ENCODE peak calls at places on chromosomes 6 and 20, in ten cellular contexts. One of them, this sample, is unnamed.

GRCh38 chr6:39812853-39813533 is 20.8 kb downstream of the DAAM2 start:
- DNase-seq in neural crest cell: no peak
- DNase-seq in activated naive CD8-positive, alpha-beta T cell treated with anti-CD3 and anti-CD28 coated beads, Interleukin-2, amount 50 U/mL, for 24 hours: no peak
- DNase-seq in NCI-H2081 treated with DMSO at 0.1 percent for 48 hours: no peak
- DNase-seq in upper lobe of right lung: no peak
- DNase-seq in M059J: peak
- DNase-seq in NAMALWA: peak
- DNase-seq in cardiac fibroblast: peak
- DNase-seq in choroid plexus epithelial cell: peak
- DNase-seq in glutamatergic neuron: no peak
- DNase-seq in this sample: no peak

GRCh38 chr6:43770417-43771209 is 602 bp downstream of the VEGFA start:
- DNase-seq in M059J: peak
- DNase-seq in neural crest cell: peak
- DNase-seq in glutamatergic neuron: peak
- DNase-seq in cardiac fibroblast: peak
- DNase-seq in activated naive CD8-positive, alpha-beta T cell treated with anti-CD3 and anti-CD28 coated beads, Interleukin-2, amount 50 U/mL, for 24 hours: peak
- DNase-seq in NAMALWA: peak
- DNase-seq in NCI-H2081 treated with DMSO at 0.1 percent for 48 hours: no peak
- DNase-seq in upper lobe of right lung: peak
- DNase-seq in choroid plexus epithelial cell: peak
- DNase-seq in this sample: peak

GRCh38 chr20:47464380-47465101 is 37.1 kb upstream of the NCOA3 start:
- DNase-seq in neural crest cell: no peak
- DNase-seq in upper lobe of right lung: no peak
- DNase-seq in activated naive CD8-positive, alpha-beta T cell treated with anti-CD3 and anti-CD28 coated beads, Interleukin-2, amount 50 U/mL, for 24 hours: no peak
- DNase-seq in glutamatergic neuron: peak
- DNase-seq in NAMALWA: no peak
- DNase-seq in M059J: peak
- DNase-seq in cardiac fibroblast: peak
- DNase-seq in choroid plexus epithelial cell: peak
- DNase-seq in NCI-H2081 treated with DMSO at 0.1 percent for 48 hours: no peak
- DNase-seq in this sample: peak

GRCh38 chr6:115932481-115932880 is 128.2 kb downstream of the FRK start:
- DNase-seq in M059J: peak
- DNase-seq in NCI-H2081 treated with DMSO at 0.1 percent for 48 hours: peak
- DNase-seq in glutamatergic neuron: no peak
- DNase-seq in choroid plexus epithelial cell: peak
- DNase-seq in upper lobe of right lung: no peak
- DNase-seq in neural crest cell: no peak
- DNase-seq in cardiac fibroblast: peak
- DNase-seq in activated naive CD8-positive, alpha-beta T cell treated with anti-CD3 and anti-CD28 coated beads, Interleukin-2, amount 50 U/mL, for 24 hours: no peak
- DNase-seq in NAMALWA: no peak
- DNase-seq in this sample: no peak

GRCh38 chr6:168088161-168089106 is 9.4 kb upstream of the FRMD1 start:
- DNase-seq in cardiac fibroblast: no peak
- DNase-seq in glutamatergic neuron: peak
- DNase-seq in choroid plexus epithelial cell: peak
- DNase-seq in upper lobe of right lung: no peak
- DNase-seq in NCI-H2081 treated with DMSO at 0.1 percent for 48 hours: no peak
- DNase-seq in activated naive CD8-positive, alpha-beta T cell treated with anti-CD3 and anti-CD28 coated beads, Interleukin-2, amount 50 U/mL, for 24 hours: no peak
- DNase-seq in M059J: peak
- DNase-seq in NAMALWA: no peak
- DNase-seq in neural crest cell: peak
- DNase-seq in this sample: no peak

GRCh38 chr6:75233097-75233615 is 10.4 kb downstream of the COX7A2 start:
- DNase-seq in activated naive CD8-positive, alpha-beta T cell treated with anti-CD3 and anti-CD28 coated beads, Interleukin-2, amount 50 U/mL, for 24 hours: no peak
- DNase-seq in NCI-H2081 treated with DMSO at 0.1 percent for 48 hours: no peak
- DNase-seq in M059J: no peak
- DNase-seq in choroid plexus epithelial cell: no peak
- DNase-seq in upper lobe of right lung: no peak
- DNase-seq in glutamatergic neuron: no peak
- DNase-seq in NAMALWA: no peak
- DNase-seq in neural crest cell: no peak
- DNase-seq in cardiac fibroblast: no peak
- DNase-seq in this sample: no peak

GRCh38 chr6:24926192-24926591 is 9.6 kb downstream of the RIPOR2 start:
- DNase-seq in activated naive CD8-positive, alpha-beta T cell treated with anti-CD3 and anti-CD28 coated beads, Interleukin-2, amount 50 U/mL, for 24 hours: no peak
- DNase-seq in NAMALWA: no peak
- DNase-seq in NCI-H2081 treated with DMSO at 0.1 percent for 48 hours: no peak
- DNase-seq in upper lobe of right lung: no peak
- DNase-seq in glutamatergic neuron: no peak
- DNase-seq in cardiac fibroblast: no peak
- DNase-seq in choroid plexus epithelial cell: no peak
- DNase-seq in neural crest cell: no peak
- DNase-seq in M059J: no peak
- DNase-seq in this sample: no peak

GRCh38 chr6:3848380-3848779 is 793 bp upstream of the FAM50B start:
- DNase-seq in NCI-H2081 treated with DMSO at 0.1 percent for 48 hours: no peak
- DNase-seq in activated naive CD8-positive, alpha-beta T cell treated with anti-CD3 and anti-CD28 coated beads, Interleukin-2, amount 50 U/mL, for 24 hours: no peak
- DNase-seq in M059J: no peak
- DNase-seq in NAMALWA: no peak
- DNase-seq in glutamatergic neuron: no peak
- DNase-seq in neural crest cell: no peak
- DNase-seq in cardiac fibroblast: peak
- DNase-seq in upper lobe of right lung: no peak
- DNase-seq in choroid plexus epithelial cell: peak
- DNase-seq in this sample: no peak

GRCh38 chr6:1381397-1382330 is 7.7 kb upstream of the FOXF2 start:
- DNase-seq in choroid plexus epithelial cell: no peak
- DNase-seq in activated naive CD8-positive, alpha-beta T cell treated with anti-CD3 and anti-CD28 coated beads, Interleukin-2, amount 50 U/mL, for 24 hours: peak
- DNase-seq in glutamatergic neuron: peak
- DNase-seq in M059J: peak
- DNase-seq in upper lobe of right lung: peak
- DNase-seq in NCI-H2081 treated with DMSO at 0.1 percent for 48 hours: no peak
- DNase-seq in neural crest cell: peak
- DNase-seq in cardiac fibroblast: no peak
- DNase-seq in NAMALWA: peak
- DNase-seq in this sample: peak

GRCh38 chr6:157268835-157269234 is 54.5 kb downstream of the TMEM242 start:
- DNase-seq in glutamatergic neuron: no peak
- DNase-seq in NAMALWA: no peak
- DNase-seq in choroid plexus epithelial cell: peak
- DNase-seq in NCI-H2081 treated with DMSO at 0.1 percent for 48 hours: no peak
- DNase-seq in activated naive CD8-positive, alpha-beta T cell treated with anti-CD3 and anti-CD28 coated beads, Interleukin-2, amount 50 U/mL, for 24 hours: no peak
- DNase-seq in upper lobe of right lung: no peak
- DNase-seq in neural crest cell: no peak
- DNase-seq in cardiac fibroblast: no peak
- DNase-seq in M059J: no peak
- DNase-seq in this sample: no peak

GRCh38 chr6:72022830-72023229 is 136.5 kb downstream of the RIMS1 start:
- DNase-seq in M059J: no peak
- DNase-seq in NAMALWA: no peak
- DNase-seq in neural crest cell: no peak
- DNase-seq in glutamatergic neuron: no peak
- DNase-seq in cardiac fibroblast: no peak
- DNase-seq in upper lobe of right lung: no peak
- DNase-seq in activated naive CD8-positive, alpha-beta T cell treated with anti-CD3 and anti-CD28 coated beads, Interleukin-2, amount 50 U/mL, for 24 hours: no peak
- DNase-seq in choroid plexus epithelial cell: no peak
- DNase-seq in NCI-H2081 treated with DMSO at 0.1 percent for 48 hours: no peak
- DNase-seq in this sample: no peak

GRCh38 chr20:51579137-51579536 is 36.6 kb upstream of the NFATC2 start:
- DNase-seq in choroid plexus epithelial cell: peak
- DNase-seq in neural crest cell: no peak
- DNase-seq in activated naive CD8-positive, alpha-beta T cell treated with anti-CD3 and anti-CD28 coated beads, Interleukin-2, amount 50 U/mL, for 24 hours: no peak
- DNase-seq in NCI-H2081 treated with DMSO at 0.1 percent for 48 hours: no peak
- DNase-seq in cardiac fibroblast: peak
- DNase-seq in NAMALWA: no peak
- DNase-seq in glutamatergic neuron: no peak
- DNase-seq in M059J: peak
- DNase-seq in upper lobe of right lung: no peak
- DNase-seq in this sample: no peak

GRCh38 chr20:39294137-39294725 is 332.1 kb downstream of the DHX35 start:
- DNase-seq in NCI-H2081 treated with DMSO at 0.1 percent for 48 hours: no peak
- DNase-seq in choroid plexus epithelial cell: no peak
- DNase-seq in upper lobe of right lung: no peak
- DNase-seq in NAMALWA: no peak
- DNase-seq in cardiac fibroblast: no peak
- DNase-seq in glutamatergic neuron: no peak
- DNase-seq in activated naive CD8-positive, alpha-beta T cell treated with anti-CD3 and anti-CD28 coated beads, Interleukin-2, amount 50 U/mL, for 24 hours: no peak
- DNase-seq in neural crest cell: no peak
- DNase-seq in M059J: no peak
- DNase-seq in this sample: no peak

GRCh38 chr6:117627533-117627932 is 25.2 kb upstream of the GOPC start:
- DNase-seq in NCI-H2081 treated with DMSO at 0.1 percent for 48 hours: no peak
- DNase-seq in M059J: no peak
- DNase-seq in cardiac fibroblast: no peak
- DNase-seq in glutamatergic neuron: no peak
- DNase-seq in neural crest cell: no peak
- DNase-seq in choroid plexus epithelial cell: no peak
- DNase-seq in activated naive CD8-positive, alpha-beta T cell treated with anti-CD3 and anti-CD28 coated beads, Interleukin-2, amount 50 U/mL, for 24 hours: no peak
- DNase-seq in NAMALWA: no peak
- DNase-seq in upper lobe of right lung: no peak
- DNase-seq in this sample: no peak

GRCh38 chr6:12844284-12845223 is 128.0 kb downstream of the PHACTR1 start:
- DNase-seq in NAMALWA: peak
- DNase-seq in NCI-H2081 treated with DMSO at 0.1 percent for 48 hours: no peak
- DNase-seq in glutamatergic neuron: no peak
- DNase-seq in M059J: peak
- DNase-seq in choroid plexus epithelial cell: peak
- DNase-seq in neural crest cell: no peak
- DNase-seq in upper lobe of right lung: no peak
- DNase-seq in activated naive CD8-positive, alpha-beta T cell treated with anti-CD3 and anti-CD28 coated beads, Interleukin-2, amount 50 U/mL, for 24 hours: no peak
- DNase-seq in cardiac fibroblast: peak
- DNase-seq in this sample: peak

GRCh38 chr20:22791877-22792525 is 207.6 kb upstream of the FOXA2 start:
- DNase-seq in cardiac fibroblast: peak
- DNase-seq in neural crest cell: no peak
- DNase-seq in choroid plexus epithelial cell: peak
- DNase-seq in upper lobe of right lung: no peak
- DNase-seq in glutamatergic neuron: no peak
- DNase-seq in NCI-H2081 treated with DMSO at 0.1 percent for 48 hours: no peak
- DNase-seq in M059J: peak
- DNase-seq in NAMALWA: no peak
- DNase-seq in activated naive CD8-positive, alpha-beta T cell treated with anti-CD3 and anti-CD28 coated beads, Interleukin-2, amount 50 U/mL, for 24 hours: no peak
- DNase-seq in this sample: no peak

GRCh38 chr6:70280462-70280861 is 22.4 kb downstream of the COL9A1 start:
- DNase-seq in NCI-H2081 treated with DMSO at 0.1 percent for 48 hours: peak
- DNase-seq in NAMALWA: no peak
- DNase-seq in activated naive CD8-positive, alpha-beta T cell treated with anti-CD3 and anti-CD28 coated beads, Interleukin-2, amount 50 U/mL, for 24 hours: no peak
- DNase-seq in upper lobe of right lung: no peak
- DNase-seq in neural crest cell: no peak
- DNase-seq in choroid plexus epithelial cell: no peak
- DNase-seq in cardiac fibroblast: no peak
- DNase-seq in glutamatergic neuron: peak
- DNase-seq in M059J: no peak
- DNase-seq in this sample: peak

GRCh38 chr20:3616250-3616649 is 46.9 kb downstream of the GFRA4 start:
- DNase-seq in cardiac fibroblast: no peak
- DNase-seq in NAMALWA: no peak
- DNase-seq in choroid plexus epithelial cell: peak
- DNase-seq in NCI-H2081 treated with DMSO at 0.1 percent for 48 hours: no peak
- DNase-seq in upper lobe of right lung: peak
- DNase-seq in activated naive CD8-positive, alpha-beta T cell treated with anti-CD3 and anti-CD28 coated beads, Interleukin-2, amount 50 U/mL, for 24 hours: no peak
- DNase-seq in neural crest cell: no peak
- DNase-seq in M059J: peak
- DNase-seq in glutamatergic neuron: no peak
- DNase-seq in this sample: no peak

GRCh38 chr6:56816393-56816792 is 138.5 kb upstream of the BEND6 start:
- DNase-seq in upper lobe of right lung: no peak
- DNase-seq in NAMALWA: no peak
- DNase-seq in cardiac fibroblast: no peak
- DNase-seq in NCI-H2081 treated with DMSO at 0.1 percent for 48 hours: no peak
- DNase-seq in M059J: no peak
- DNase-seq in glutamatergic neuron: no peak
- DNase-seq in neural crest cell: no peak
- DNase-seq in choroid plexus epithelial cell: no peak
- DNase-seq in activated naive CD8-positive, alpha-beta T cell treated with anti-CD3 and anti-CD28 coated beads, Interleukin-2, amount 50 U/mL, for 24 hours: no peak
- DNase-seq in this sample: no peak

This sample was measured in SK-N-SH.